ENCODE peak calls at places on chromosomes 5 and 9, in five cellular contexts. One of them, this sample, is unnamed.

GRCh38 chr5:11595045-11595444 is 309.2 kb downstream of the CTNND2 start:
- DNase-seq in mammary epithelial cell: no peak
- DNase-seq in neural crest cell: no peak
- DNase-seq in fibroblast of pulmonary artery: no peak
- DNase-seq in fibroblast of lung: no peak
- DNase-seq in this sample: no peak

GRCh38 chr9:37902804-37903580 is 935 bp downstream of the SLC25A51 start:
- DNase-seq in mammary epithelial cell: peak
- DNase-seq in neural crest cell: no peak
- DNase-seq in fibroblast of pulmonary artery: peak
- DNase-seq in fibroblast of lung: peak
- DNase-seq in this sample: no peak

GRCh38 chr5:103411721-103412120 is 150.9 kb downstream of the NUDT12 start:
- DNase-seq in mammary epithelial cell: no peak
- DNase-seq in neural crest cell: no peak
- DNase-seq in fibroblast of pulmonary artery: no peak
- DNase-seq in fibroblast of lung: no peak
- DNase-seq in this sample: no peak

GRCh38 chr9:130892503-130893249 is 3.9 kb downstream of the QRFP start:
- DNase-seq in mammary epithelial cell: no peak
- DNase-seq in neural crest cell: no peak
- DNase-seq in fibroblast of pulmonary artery: no peak
- DNase-seq in fibroblast of lung: no peak
- DNase-seq in this sample: no peak

GRCh38 chr5:158886957-158887356 is 212.8 kb downstream of the EBF1 start:
- DNase-seq in mammary epithelial cell: no peak
- DNase-seq in neural crest cell: no peak
- DNase-seq in fibroblast of pulmonary artery: no peak
- DNase-seq in fibroblast of lung: no peak
- DNase-seq in this sample: no peak

GRCh38 chr5:149379807-149380374 is 799 bp upstream of the IL17B start:
- DNase-seq in mammary epithelial cell: no peak
- DNase-seq in neural crest cell: no peak
- DNase-seq in fibroblast of pulmonary artery: no peak
- DNase-seq in fibroblast of lung: no peak
- DNase-seq in this sample: no peak

GRCh38 chr5:38724301-38725030 is 121.3 kb upstream of the OSMR start:
- DNase-seq in mammary epithelial cell: no peak
- DNase-seq in neural crest cell: no peak
- DNase-seq in fibroblast of pulmonary artery: no peak
- DNase-seq in fibroblast of lung: peak
- DNase-seq in this sample: no peak

GRCh38 chr5:42745426-42745825 is 11.2 kb upstream of the CCDC152 start:
- DNase-seq in mammary epithelial cell: no peak
- DNase-seq in neural crest cell: peak
- DNase-seq in fibroblast of pulmonary artery: peak
- DNase-seq in fibroblast of lung: peak
- DNase-seq in this sample: no peak

GRCh38 chr5:134119720-134120119 is 5.2 kb downstream of the TCF7 start:
- DNase-seq in mammary epithelial cell: no peak
- DNase-seq in neural crest cell: no peak
- DNase-seq in fibroblast of pulmonary artery: no peak
- DNase-seq in fibroblast of lung: no peak
- DNase-seq in this sample: no peak

GRCh38 chr9:90815183-90815943 is 13.7 kb downstream of the SYK start:
- DNase-seq in mammary epithelial cell: no peak
- DNase-seq in neural crest cell: no peak
- DNase-seq in fibroblast of pulmonary artery: no peak
- DNase-seq in fibroblast of lung: no peak
- DNase-seq in this sample: no peak

GRCh38 chr9:7760014-7760415 is 39.6 kb downstream of the DMAC1 start:
- DNase-seq in mammary epithelial cell: no peak
- DNase-seq in neural crest cell: no peak
- DNase-seq in fibroblast of pulmonary artery: peak
- DNase-seq in fibroblast of lung: peak
- DNase-seq in this sample: no peak

GRCh38 chr9:130995399-130995941 is 13.5 kb upstream of the LAMC3 start:
- DNase-seq in mammary epithelial cell: no peak
- DNase-seq in neural crest cell: no peak
- DNase-seq in fibroblast of pulmonary artery: peak
- DNase-seq in fibroblast of lung: peak
- DNase-seq in this sample: no peak

GRCh38 chr5:174159327-174160247 is 114.1 kb downstream of the NSG2 start:
- DNase-seq in mammary epithelial cell: peak
- DNase-seq in neural crest cell: no peak
- DNase-seq in fibroblast of pulmonary artery: no peak
- DNase-seq in fibroblast of lung: peak
- DNase-seq in this sample: no peak

GRCh38 chr5:37645707-37646106 is 194.1 kb downstream of the GDNF start:
- DNase-seq in mammary epithelial cell: no peak
- DNase-seq in neural crest cell: no peak
- DNase-seq in fibroblast of pulmonary artery: no peak
- DNase-seq in fibroblast of lung: no peak
- DNase-seq in this sample: no peak

GRCh38 chr5:10009802-10010201 is 239.9 kb downstream of the ATPSCKMT start:
- DNase-seq in mammary epithelial cell: no peak
- DNase-seq in neural crest cell: no peak
- DNase-seq in fibroblast of pulmonary artery: no peak
- DNase-seq in fibroblast of lung: no peak
- DNase-seq in this sample: no peak

GRCh38 chr5:75089137-75089536 is 36.8 kb upstream of the GCNT4 start:
- DNase-seq in mammary epithelial cell: peak
- DNase-seq in neural crest cell: no peak
- DNase-seq in fibroblast of pulmonary artery: no peak
- DNase-seq in fibroblast of lung: no peak
- DNase-seq in this sample: no peak

GRCh38 chr5:27598576-27598975 is 560.2 kb upstream of the CDH9 start:
- DNase-seq in mammary epithelial cell: no peak
- DNase-seq in neural crest cell: no peak
- DNase-seq in fibroblast of pulmonary artery: peak
- DNase-seq in fibroblast of lung: no peak
- DNase-seq in this sample: no peak

GRCh38 chr5:173770637-173771036 is 117.5 kb upstream of the CPEB4 start:
- DNase-seq in mammary epithelial cell: no peak
- DNase-seq in neural crest cell: no peak
- DNase-seq in fibroblast of pulmonary artery: no peak
- DNase-seq in fibroblast of lung: no peak
- DNase-seq in this sample: no peak

GRCh38 chr5:115601709-115602584 is at the start of gene TICAM2:
- DNase-seq in mammary epithelial cell: peak
- DNase-seq in neural crest cell: peak
- DNase-seq in fibroblast of pulmonary artery: peak
- DNase-seq in fibroblast of lung: peak
- DNase-seq in this sample: no peak

GRCh38 chr5:6475626-6476312 is 27.1 kb downstream of the UBE2QL1 start:
- DNase-seq in mammary epithelial cell: no peak
- DNase-seq in neural crest cell: no peak
- DNase-seq in fibroblast of pulmonary artery: no peak
- DNase-seq in fibroblast of lung: no peak
- DNase-seq in this sample: peak

GRCh38 chr5:157855404-157855994 is 3.4 kb downstream of the CLINT1 start:
- DNase-seq in mammary epithelial cell: peak
- DNase-seq in neural crest cell: peak
- DNase-seq in fibroblast of pulmonary artery: peak
- DNase-seq in fibroblast of lung: peak
- DNase-seq in this sample: no peak

GRCh38 chr9:16625831-16626230 is 244.6 kb downstream of the BNC2 start:
- DNase-seq in mammary epithelial cell: no peak
- DNase-seq in neural crest cell: no peak
- DNase-seq in fibroblast of pulmonary artery: peak
- DNase-seq in fibroblast of lung: peak
- DNase-seq in this sample: no peak

GRCh38 chr9:107874591-107875374 is 385.2 kb upstream of the KLF4 start:
- DNase-seq in mammary epithelial cell: no peak
- DNase-seq in neural crest cell: no peak
- DNase-seq in fibroblast of pulmonary artery: no peak
- DNase-seq in fibroblast of lung: no peak
- DNase-seq in this sample: no peak

GRCh38 chr9:119094086-119094485 is 275.1 kb downstream of the BRINP1 start:
- DNase-seq in mammary epithelial cell: no peak
- DNase-seq in neural crest cell: no peak
- DNase-seq in fibroblast of pulmonary artery: no peak
- DNase-seq in fibroblast of lung: no peak
- DNase-seq in this sample: no peak

GRCh38 chr5:168291961-168292782 is 727 bp downstream of the WWC1 start:
- DNase-seq in mammary epithelial cell: no peak
- DNase-seq in neural crest cell: no peak
- DNase-seq in fibroblast of pulmonary artery: no peak
- DNase-seq in fibroblast of lung: peak
- DNase-seq in this sample: no peak

GRCh38 chr5:157222506-157223230 is 42.0 kb downstream of the ITK start:
- DNase-seq in mammary epithelial cell: peak
- DNase-seq in neural crest cell: no peak
- DNase-seq in fibroblast of pulmonary artery: no peak
- DNase-seq in fibroblast of lung: no peak
- DNase-seq in this sample: no peak

GRCh38 chr9:126497673-126498255 is 116.0 kb upstream of the LMX1B start:
- DNase-seq in mammary epithelial cell: no peak
- DNase-seq in neural crest cell: no peak
- DNase-seq in fibroblast of pulmonary artery: no peak
- DNase-seq in fibroblast of lung: no peak
- DNase-seq in this sample: no peak

GRCh38 chr5:10513501-10514442 is 50.1 kb upstream of the ANKRD33B start:
- DNase-seq in mammary epithelial cell: no peak
- DNase-seq in neural crest cell: no peak
- DNase-seq in fibroblast of pulmonary artery: peak
- DNase-seq in fibroblast of lung: peak
- DNase-seq in this sample: no peak

GRCh38 chr9:86534572-86535258 is 180.5 kb upstream of the TUT7 start:
- DNase-seq in mammary epithelial cell: no peak
- DNase-seq in neural crest cell: no peak
- DNase-seq in fibroblast of pulmonary artery: peak
- DNase-seq in fibroblast of lung: peak
- DNase-seq in this sample: no peak

DNA sequence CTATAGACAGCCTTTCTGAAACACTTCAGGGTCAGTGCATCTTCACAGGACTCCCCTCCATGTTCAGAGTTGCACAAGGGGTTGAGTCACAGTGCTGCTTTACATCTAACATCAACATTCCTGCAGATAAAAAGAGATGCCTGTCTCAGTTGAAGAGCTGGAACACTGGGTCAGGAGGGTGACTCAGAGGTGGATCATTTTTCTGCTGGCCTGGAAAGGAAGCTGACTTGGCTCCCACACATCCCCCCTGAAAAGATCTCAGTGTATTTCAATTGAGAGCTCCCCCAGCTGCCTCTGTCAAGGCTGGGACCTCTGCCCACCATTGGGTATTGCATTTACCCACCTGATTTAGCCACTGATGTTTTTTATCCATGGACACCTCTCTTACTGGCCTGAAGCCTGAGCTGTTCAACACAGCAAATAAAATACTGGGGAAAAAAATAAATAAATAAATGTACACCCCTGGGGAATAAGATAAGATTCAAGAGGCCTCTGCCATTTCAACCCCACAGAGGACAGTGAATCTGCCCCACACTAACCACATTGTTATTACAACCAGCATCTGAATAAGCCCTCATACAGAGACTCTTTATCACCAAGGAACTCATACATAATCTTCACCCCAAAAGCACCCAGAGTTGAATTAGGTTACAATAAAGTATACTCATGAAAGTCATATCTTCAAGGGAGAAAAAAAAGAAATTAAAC is 716.4 kb downstream of the SEMA5A start:
- DNase-seq in mammary epithelial cell: peak
- DNase-seq in neural crest cell: no peak
- DNase-seq in fibroblast of pulmonary artery: peak
- DNase-seq in fibroblast of lung: peak
- DNase-seq in this sample: no peak
- TF ChIP-seq CTCF in mammary epithelial cell: no peak
- TF ChIP-seq CTCF in neural crest cell: no peak
- TF ChIP-seq CTCF in fibroblast of pulmonary artery: no peak
- TF ChIP-seq CTCF in fibroblast of lung: no peak
- TF ChIP-seq CTCF in this sample: no peak

GRCh38 chr5:179344301-179345178 is 721 bp downstream of the ADAMTS2 start:
- DNase-seq in mammary epithelial cell: no peak
- DNase-seq in neural crest cell: peak
- DNase-seq in fibroblast of pulmonary artery: no peak
- DNase-seq in fibroblast of lung: no peak
- DNase-seq in this sample: no peak

GRCh38 chr5:179340465-179340864 is 4.8 kb downstream of the ADAMTS2 start:
- DNase-seq in mammary epithelial cell: no peak
- DNase-seq in neural crest cell: no peak
- DNase-seq in fibroblast of pulmonary artery: no peak
- DNase-seq in fibroblast of lung: no peak
- DNase-seq in this sample: no peak

GRCh38 chr5:179343902-179344300 is 1.4 kb downstream of the ADAMTS2 start:
- DNase-seq in mammary epithelial cell: no peak
- DNase-seq in neural crest cell: peak
- DNase-seq in fibroblast of pulmonary artery: peak
- DNase-seq in fibroblast of lung: peak
- DNase-seq in this sample: no peak

GRCh38 chr5:179343021-179343781 is 2.1 kb downstream of the ADAMTS2 start:
- DNase-seq in mammary epithelial cell: no peak
- DNase-seq in neural crest cell: no peak
- DNase-seq in fibroblast of pulmonary artery: no peak
- DNase-seq in fibroblast of lung: no peak
- DNase-seq in this sample: no peak

DNA sequence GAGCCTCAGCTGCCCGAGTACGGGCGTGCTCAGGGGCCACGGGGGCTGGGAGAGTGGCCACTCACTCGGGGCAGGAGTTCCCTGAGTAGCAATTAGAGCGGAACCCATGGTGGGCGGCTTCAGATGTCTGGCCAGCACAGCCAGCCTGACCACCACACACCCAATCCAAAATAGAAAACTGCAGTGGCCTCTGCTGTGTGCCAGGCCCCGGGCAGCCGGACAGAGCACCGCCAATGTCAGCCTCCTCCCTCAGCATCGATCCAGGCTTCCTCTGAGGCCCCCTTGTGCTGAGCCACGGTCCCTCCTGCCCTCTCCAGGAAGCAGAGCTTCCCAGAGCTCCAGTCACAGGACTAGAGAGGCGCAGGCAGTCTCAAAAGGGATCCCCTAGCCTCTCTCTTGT is 2.7 kb downstream of the ADAMTS2 start:
- DNase-seq in mammary epithelial cell: no peak
- DNase-seq in neural crest cell: peak
- DNase-seq in fibroblast of pulmonary artery: peak
- DNase-seq in fibroblast of lung: peak
- DNase-seq in this sample: no peak
- TF ChIP-seq CTCF in mammary epithelial cell: no peak
- TF ChIP-seq CTCF in neural crest cell: peak
- TF ChIP-seq CTCF in fibroblast of pulmonary artery: peak
- TF ChIP-seq CTCF in fibroblast of lung: peak
- TF ChIP-seq CTCF in this sample: no peak

DNA sequence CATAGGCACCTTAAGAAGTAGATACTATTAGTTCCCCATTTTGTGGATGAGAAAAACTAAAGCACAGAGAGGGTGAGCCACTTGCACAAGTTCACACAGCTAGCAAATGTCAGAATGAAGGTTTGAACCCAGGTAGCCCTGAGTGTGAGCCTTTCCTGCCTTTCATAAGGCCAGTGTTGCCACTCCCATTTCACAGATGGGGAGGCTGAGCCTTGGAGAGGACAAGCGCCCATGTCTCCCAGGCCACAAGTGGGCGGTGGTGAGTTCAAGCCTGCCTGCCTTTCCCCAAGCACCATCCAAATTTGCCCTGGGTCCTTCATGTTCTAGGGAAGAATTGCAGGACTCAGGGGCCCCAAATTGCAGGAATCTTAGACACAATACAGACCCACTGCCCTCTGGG is 50.6 kb downstream of the LHX2 start:
- DNase-seq in mammary epithelial cell: no peak
- DNase-seq in neural crest cell: no peak
- DNase-seq in fibroblast of pulmonary artery: no peak
- DNase-seq in fibroblast of lung: no peak
- DNase-seq in this sample: no peak
- TF ChIP-seq CTCF in mammary epithelial cell: peak
- TF ChIP-seq CTCF in neural crest cell: peak
- TF ChIP-seq CTCF in fibroblast of pulmonary artery: peak
- TF ChIP-seq CTCF in fibroblast of lung: peak
- TF ChIP-seq CTCF in this sample: peak

GRCh38 chr9:15453956-15454355 is 31.3 kb downstream of the SNAPC3 start:
- DNase-seq in mammary epithelial cell: no peak
- DNase-seq in neural crest cell: no peak
- DNase-seq in fibroblast of pulmonary artery: no peak
- DNase-seq in fibroblast of lung: no peak
- DNase-seq in this sample: no peak
- TF ChIP-seq CTCF in mammary epithelial cell: no peak
- TF ChIP-seq CTCF in neural crest cell: no peak
- TF ChIP-seq CTCF in fibroblast of pulmonary artery: no peak
- TF ChIP-seq CTCF in fibroblast of lung: no peak
- TF ChIP-seq CTCF in this sample: no peak